ENCODE peak calls at places on chromosomes 12 and 14, in four cellular contexts. Z is colonic mucosa; F is CD4-positive, alpha-beta T cell; A is brain microvascular endothelial cell. K is an unnamed sample. For H3K27me3, the result is how much of the 10 kb centered on the place peaks cover.

GRCh38 chr14:35480119-35480769 is 53.7 kb upstream of the INSM2 start:
- DNase-seq in Z (no peak), F (no peak), A (peak), K (no peak)

GRCh38 chr14:77541905-77542304 is 43.3 kb upstream of the ISM2 start:
- DNase-seq in F (no peak), Z (no peak), A (no peak), K (no peak)

GRCh38 chr14:21309238-21309636 is 29.4 kb downstream of the RPGRIP1 start:
- DNase-seq in F (no peak), A (no peak), Z (no peak), K (no peak)

GRCh38 chr12:112126916-112127315 is 1.6 kb downstream of the TRAFD1 start:
- DNase-seq in F (no peak), A (no peak), Z (no peak), K (no peak)

GRCh38 chr12:76890407-76891143 is 11.8 kb upstream of the CSRP2 start:
- DNase-seq in Z (no peak), F (peak), A (no peak), K (no peak)

GRCh38 chr14:50961606-50962259 is 17.4 kb upstream of the PYGL start:
- DNase-seq in A (peak), Z (no peak), F (no peak), K (no peak)

GRCh38 chr12:6085841-6086240 is 38.6 kb downstream of the VWF start:
- DNase-seq in A (no peak), F (no peak), Z (no peak), K (peak)

GRCh38 chr14:20409226-20409625 is 4.1 kb downstream of the TEP1 start:
- DNase-seq in A (peak), Z (no peak), F (no peak), K (no peak)

GRCh38 chr12:55651314-55651703 is 14.6 kb downstream of the OR10P1 start:
- DNase-seq in A (no peak), Z (no peak), F (no peak), K (no peak)

GRCh38 chr12:79067977-79068376 is 203.4 kb downstream of the SYT1 start:
- DNase-seq in A (no peak), Z (no peak), F (no peak), K (no peak)

GRCh38 chr12:124829708-124830304 is 33.9 kb downstream of the SCARB1 start:
- DNase-seq in A (no peak), Z (no peak), F (no peak), K (no peak)

GRCh38 chr12:3000548-3001275 is 41.5 kb downstream of the TEAD4 start:
- DNase-seq in A (no peak), F (no peak), Z (no peak), K (no peak)

GRCh38 chr12:49043856-49044258 is 16.7 kb downstream of the KMT2D start:
- DNase-seq in F (peak), Z (peak), A (peak), K (no peak)

GRCh38 chr14:81452766-81453165 is 52.6 kb upstream of the STON2 start:
- DNase-seq in Z (no peak), F (no peak), A (no peak), K (no peak)

GRCh38 chr14:22824711-22825359 is 4.9 kb upstream of the MRPL52 start:
- DNase-seq in A (peak), Z (no peak), F (no peak), K (no peak)

GRCh38 chr14:60488175-60488574 is 2.3 kb upstream of the C14orf39 start:
- DNase-seq in A (no peak), Z (no peak), F (no peak), K (no peak)

GRCh38 chr12:114400925-114401324 is 5.0 kb downstream of the TBX5 start:
- DNase-seq in F (no peak), A (no peak), Z (no peak), K (no peak)

GRCh38 chr12:114401346-114402320 is 4.3 kb downstream of the TBX5 start:
- DNase-seq in Z (no peak), F (no peak), A (no peak), K (no peak)

GRCh38 chr12:114400395-114400794 is 5.5 kb downstream of the TBX5 start:
- DNase-seq in A (no peak), Z (no peak), F (no peak), K (no peak)

GRCh38 chr12:114397978-114398881 is 7.7 kb downstream of the TBX5 start:
- DNase-seq in A (no peak), F (no peak), Z (no peak), K (no peak)

GRCh38 chr12:114399664-114400211 is 6.2 kb downstream of the TBX5 start:
- DNase-seq in A (no peak), F (no peak), Z (peak), K (no peak)
- H3K27me3 ChIP-seq in A (half or more), F (half or more), Z (half or more), K (half or more)

DNA sequence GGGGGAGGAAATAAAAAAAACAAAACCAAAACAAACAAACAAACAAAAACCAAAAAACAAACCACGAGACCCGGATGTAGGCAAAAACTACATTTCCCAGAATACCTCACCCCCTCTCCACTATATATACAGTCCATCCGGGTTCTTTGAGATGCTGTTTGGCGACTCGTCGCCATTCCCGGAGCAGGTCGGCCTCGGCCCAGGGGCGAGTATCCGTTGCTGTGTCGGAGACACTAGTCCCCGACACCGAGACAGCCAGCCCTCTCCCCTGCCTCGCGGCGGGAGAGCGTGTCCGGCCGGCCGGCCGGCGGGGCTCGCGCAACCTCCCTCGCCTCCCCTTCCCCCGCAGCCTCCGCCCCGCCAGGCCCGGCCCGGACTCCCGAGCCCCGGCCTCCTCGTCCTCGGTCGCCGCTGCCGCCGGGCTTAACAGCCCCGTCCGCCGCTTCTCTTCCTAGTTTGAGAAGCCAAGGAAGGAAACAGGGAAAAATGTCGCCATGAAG is at the start of gene RNF10:
- DNase-seq in Z (peak), F (peak), A (peak), K (peak)
- H3K27ac ChIP-seq in Z (peak), F (peak), A (peak), K (peak)

DNA sequence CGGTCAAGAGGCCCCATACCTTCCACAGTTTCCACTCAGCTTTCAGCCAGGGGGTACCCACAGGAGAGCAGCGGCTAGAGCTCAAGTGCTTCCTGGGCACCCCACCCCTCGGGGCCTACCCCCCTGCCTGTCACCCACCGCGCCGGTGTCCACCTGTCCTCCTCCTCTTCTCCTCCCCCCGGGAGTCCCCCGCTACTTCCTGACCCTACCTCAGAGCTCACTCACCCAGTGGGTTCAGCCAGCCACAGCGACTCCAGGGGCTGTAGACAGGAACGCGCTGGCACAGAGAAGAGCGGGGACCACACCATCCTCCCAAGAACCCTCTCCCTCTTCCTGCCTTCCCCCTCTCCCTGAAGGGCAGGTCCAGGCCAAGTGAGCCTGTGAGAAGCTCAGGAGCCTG is 123.0 kb downstream of the ESRRB start:
- DNase-seq in F (no peak), Z (no peak), A (no peak), K (peak)
- H3K27me3 ChIP-seq in F (under half), Z (under half), A (under half), K (under half)

GRCh38 chr12:47987411-47988072 is 16.7 kb downstream of the COL2A1 start:
- DNase-seq in A (no peak), Z (no peak), F (no peak), K (peak)
- H3K27ac ChIP-seq in A (no peak), Z (no peak), F (no peak), K (no peak)

DNA sequence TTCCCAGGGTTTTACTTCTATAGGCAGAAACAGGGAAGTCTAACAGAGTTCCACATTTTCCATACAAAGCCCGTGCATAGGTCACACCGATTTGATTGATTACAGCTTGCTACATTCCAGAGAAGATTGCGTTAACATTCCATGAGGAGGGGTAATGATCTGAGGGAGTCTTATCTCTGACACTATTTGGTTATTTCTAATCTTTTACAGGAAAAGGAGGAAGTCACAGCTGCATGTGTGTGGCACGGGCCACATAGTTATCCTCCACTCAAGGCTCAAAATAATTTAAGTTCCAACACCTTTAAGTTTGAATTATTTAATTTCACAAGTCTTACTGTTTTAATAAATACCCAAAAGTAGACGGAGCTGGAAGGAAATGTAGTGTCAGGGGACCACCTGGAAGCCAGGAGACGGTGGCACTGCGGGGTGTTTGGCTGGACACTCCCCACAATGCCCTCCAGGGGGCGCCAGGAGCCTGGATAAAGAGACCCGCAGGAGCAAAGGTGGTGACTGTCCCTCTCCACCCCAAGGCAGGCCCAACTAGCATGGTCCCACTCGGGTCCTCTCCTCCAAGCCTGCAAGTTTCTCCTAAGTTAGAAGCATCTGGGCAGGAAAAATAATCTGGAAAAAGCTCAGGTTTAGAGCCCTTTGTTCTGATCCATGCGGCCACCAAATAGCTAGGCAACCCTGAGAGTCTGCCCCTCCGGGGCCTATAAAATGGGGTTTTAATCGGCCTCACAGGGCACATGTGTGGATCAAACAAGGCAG is 20.2 kb downstream of the KRT8 start:
- DNase-seq in F (peak), Z (peak), A (peak), K (no peak)
- H3K27me3 ChIP-seq in F (under half), Z (under half), A (under half), K (under half)

DNA sequence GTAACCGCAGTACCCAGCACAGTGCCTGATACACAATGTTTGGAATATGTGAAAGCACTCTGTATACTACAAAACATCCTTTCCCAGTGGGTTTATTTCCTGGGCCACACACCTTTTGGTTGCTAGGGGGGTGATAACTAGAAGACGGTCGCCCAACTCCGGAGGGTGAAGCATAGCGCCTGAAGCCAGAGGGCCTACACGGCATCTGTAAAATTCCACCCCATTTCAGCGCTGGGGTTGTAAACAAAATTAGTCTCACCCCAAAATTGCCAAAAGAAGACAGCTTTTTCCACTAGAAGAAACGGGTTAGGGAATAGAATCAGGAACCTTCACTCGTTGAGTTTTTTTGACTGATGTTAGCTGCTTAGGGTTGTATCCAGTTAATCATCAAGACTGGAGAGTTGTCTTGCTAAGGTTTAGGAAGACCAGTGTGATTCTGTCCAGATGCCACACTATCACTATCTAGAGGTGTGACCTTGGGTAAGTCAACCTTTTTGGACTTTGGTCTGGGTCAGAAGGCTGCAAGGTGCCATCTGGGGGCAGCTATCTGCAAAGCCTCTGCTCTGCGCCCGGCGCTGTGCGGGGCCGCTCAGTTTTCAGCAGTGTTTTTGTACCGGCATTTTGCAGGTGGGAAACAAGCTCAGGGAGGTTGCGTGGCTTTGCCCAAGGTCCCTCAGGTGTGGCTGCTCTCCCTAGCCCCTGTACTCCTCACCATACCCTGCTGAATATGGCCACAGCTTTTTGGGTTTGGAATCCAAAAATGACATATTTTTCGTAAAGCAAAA is 1.3 kb downstream of the ZNF839 start:
- DNase-seq in F (no peak), A (no peak), Z (no peak), K (no peak)
- H3K27ac ChIP-seq in F (peak), A (no peak), Z (no peak), K (peak)

K was measured in suprapubic skin.